ENCODE peak calls at places on chromosome 12, in six cellular contexts. I is heart left ventricle, V is body of pancreas, O is bronchial epithelial cell, G is endothelial cell of umbilical vein, R is IMR-90. S is an unnamed sample.

GRCh38 chr12:104896146-104896545 is 61.9 kb downstream of the SLC41A2 start:
- DNase-seq in I (no peak), V (no peak), O (no peak), G (no peak), R (no peak), S (no peak)

GRCh38 chr12:124684496-124684895 is 117.1 kb upstream of the NCOR2 start:
- DNase-seq in I (no peak), V (no peak), O (no peak), G (peak; percentile 36), R (peak; percentile 11), S (no peak)

GRCh38 chr12:106999444-106999843 is 12.5 kb upstream of the MTERF2 start:
- DNase-seq in I (no peak), V (no peak), O (peak; percentile 94), G (no peak), R (no peak), S (no peak)

GRCh38 chr12:57134949-57135348 is 6.7 kb downstream of the LRP1 start:
- DNase-seq in I (no peak), V (no peak), O (no peak), G (no peak), R (no peak), S (no peak)

GRCh38 chr12:39723831-39724230 is 104.2 kb upstream of the ABCD2 start:
- DNase-seq in I (no peak), V (no peak), O (peak; percentile 61), G (no peak), R (no peak), S (no peak)

GRCh38 chr12:8482446-8483080 is 26.8 kb downstream of the CLEC6A start:
- DNase-seq in I (no peak), V (no peak), O (no peak), G (no peak), R (no peak), S (peak; percentile 56)

GRCh38 chr12:11174022-11174421 is 3.0 kb downstream of the SMIM10L1 start:
- DNase-seq in I (no peak), V (no peak), O (no peak), G (peak; percentile 42), R (peak; percentile 4), S (peak; percentile 27)

GRCh38 chr12:115710104-115710564 is 567.4 kb downstream of the MED13L start:
- DNase-seq in I (peak; percentile 36), V (peak; percentile 12), O (peak; percentile 10), G (no peak), R (peak; percentile 63), S (peak; percentile 67)

GRCh38 chr12:41743835-41744234 is 400.8 kb downstream of the GXYLT1 start:
- DNase-seq in I (no peak), V (no peak), O (peak; percentile 67), G (no peak), R (no peak), S (no peak)

GRCh38 chr12:103538397-103538796 is 42.6 kb upstream of the C12orf42 start:
- DNase-seq in I (no peak), V (no peak), O (peak; percentile 69), G (no peak), R (no peak), S (no peak)

GRCh38 chr12:94670885-94671284 is 20.5 kb upstream of the TMCC3 start:
- DNase-seq in I (no peak), V (no peak), O (no peak), G (peak; percentile 89), R (no peak), S (peak; percentile 38)

GRCh38 chr12:97940629-97941028 is 478.0 kb downstream of the RMST start:
- DNase-seq in I (no peak), V (no peak), O (peak; percentile 12), G (no peak), R (no peak), S (peak; percentile 5)

GRCh38 chr12:41619705-41620104 is 431.6 kb downstream of the PDZRN4 start:
- DNase-seq in I (no peak), V (no peak), O (no peak), G (no peak), R (no peak), S (no peak)

GRCh38 chr12:121860257-121860656 is 1.6 kb upstream of the HPD start:
- DNase-seq in I (no peak), V (peak; percentile 44), O (no peak), G (no peak), R (no peak), S (no peak)

GRCh38 chr12:47377414-47378221 is 297.9 kb upstream of the AMIGO2 start:
- DNase-seq in I (peak; percentile 94), V (peak; percentile 73), O (peak; percentile 87), G (peak; percentile 97), R (peak; percentile 100), S (peak; percentile 100)

GRCh38 chr12:99110866-99111265 is 465.8 kb downstream of the APAF1 start:
- DNase-seq in I (no peak), V (no peak), O (no peak), G (no peak), R (no peak), S (no peak)

GRCh38 chr12:18383203-18383602 is 121.9 kb downstream of the PIK3C2G start:
- DNase-seq in I (no peak), V (no peak), O (peak; percentile 88), G (peak; percentile 46), R (peak; percentile 89), S (peak; percentile 49)

GRCh38 chr12:126708492-126708896 is 1558.5 kb upstream of the TMEM132C start:
- DNase-seq in I (no peak), V (no peak), O (no peak), G (no peak), R (no peak), S (no peak)

GRCh38 chr12:106288510-106289195 is 13.9 kb upstream of the TCP11L2 start:
- DNase-seq in I (no peak), V (no peak), O (peak; percentile 98), G (peak; percentile 69), R (peak; percentile 97), S (peak; percentile 94)

GRCh38 chr12:9648701-9649531 is 20.6 kb upstream of the CLEC2D start:
- DNase-seq in I (no peak), V (no peak), O (no peak), G (peak; percentile 67), R (peak; percentile 13), S (no peak)

GRCh38 chr12:96425321-96425720 is 25.1 kb upstream of the CDK17 start:
- DNase-seq in I (no peak), V (no peak), O (peak; percentile 80), G (peak; percentile 60), R (peak; percentile 97), S (no peak)

GRCh38 chr12:54591001-54591591 is 2.6 kb upstream of the PPP1R1A start:
- DNase-seq in I (peak; percentile 41), V (peak; percentile 7), O (peak; percentile 2), G (no peak), R (peak; percentile 10), S (peak; percentile 33)

GRCh38 chr12:9649532-9649940 is 20.0 kb upstream of the CLEC2D start:
- DNase-seq in I (no peak), V (no peak), O (no peak), G (no peak), R (no peak), S (no peak)

GRCh38 chr12:38541849-38542248 is 225.3 kb downstream of the ALG10B start:
- DNase-seq in I (no peak), V (no peak), O (no peak), G (no peak), R (no peak), S (no peak)

DNA sequence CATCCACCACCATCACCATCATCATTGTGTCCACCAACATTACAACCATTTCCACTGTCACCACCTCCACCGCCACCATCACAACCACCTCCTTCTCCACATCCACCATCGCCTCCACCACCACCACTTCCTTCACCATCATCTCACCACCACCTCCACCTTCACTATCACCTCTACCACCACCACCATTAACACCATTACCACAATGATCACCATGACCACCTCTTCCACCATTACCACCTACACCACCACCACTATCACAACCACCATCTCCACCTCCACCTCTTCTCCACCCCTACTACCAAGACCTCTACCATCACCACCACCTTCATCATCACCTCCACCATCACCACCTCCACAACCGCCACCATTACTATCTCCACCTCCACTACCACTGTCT is 16.4 kb downstream of the ISCU start:
- DNase-seq in I (no peak), V (no peak), O (no peak), G (no peak), R (no peak), S (no peak)
- H3K36me3 ChIP-seq in I (no peaks in the 10 kb centered on the region), V (no peaks in the 10 kb centered on the region), O (no peaks in the 10 kb centered on the region), G (no peaks in the 10 kb centered on the region), R (no peaks in the 10 kb centered on the region), S (no peaks in the 10 kb centered on the region)

GRCh38 chr12:83261998-83262397 is 575.3 kb downstream of the TMTC2 start:
- DNase-seq in I (no peak), V (no peak), O (no peak), G (no peak), R (no peak), S (no peak)
- TF ChIP-seq CTCF in I (no peak), V (no peak), O (no peak), G (no peak), R (no peak), S (no peak)

GRCh38 chr12:120536064-120536791 is 2.1 kb downstream of the RNF10 start:
- DNase-seq in I (no peak), V (peak; percentile 50), O (no peak), G (peak; percentile 39), R (no peak), S (no peak)

GRCh38 chr12:120539303-120539702 is 5.1 kb downstream of the RNF10 start:
- DNase-seq in I (no peak), V (peak; percentile 21), O (peak; percentile 62), G (peak; percentile 44), R (peak; percentile 55), S (peak; percentile 29)

GRCh38 chr12:120540445-120540844 is 6.3 kb downstream of the RNF10 start:
- DNase-seq in I (no peak), V (no peak), O (no peak), G (peak; percentile 87), R (peak; percentile 45), S (no peak)

GRCh38 chr12:120534703-120535655 is 823 bp downstream of the RNF10 start:
- DNase-seq in I (peak; percentile 49), V (peak; percentile 59), O (peak; percentile 85), G (peak; percentile 81), R (peak; percentile 92), S (peak; percentile 72)

DNA sequence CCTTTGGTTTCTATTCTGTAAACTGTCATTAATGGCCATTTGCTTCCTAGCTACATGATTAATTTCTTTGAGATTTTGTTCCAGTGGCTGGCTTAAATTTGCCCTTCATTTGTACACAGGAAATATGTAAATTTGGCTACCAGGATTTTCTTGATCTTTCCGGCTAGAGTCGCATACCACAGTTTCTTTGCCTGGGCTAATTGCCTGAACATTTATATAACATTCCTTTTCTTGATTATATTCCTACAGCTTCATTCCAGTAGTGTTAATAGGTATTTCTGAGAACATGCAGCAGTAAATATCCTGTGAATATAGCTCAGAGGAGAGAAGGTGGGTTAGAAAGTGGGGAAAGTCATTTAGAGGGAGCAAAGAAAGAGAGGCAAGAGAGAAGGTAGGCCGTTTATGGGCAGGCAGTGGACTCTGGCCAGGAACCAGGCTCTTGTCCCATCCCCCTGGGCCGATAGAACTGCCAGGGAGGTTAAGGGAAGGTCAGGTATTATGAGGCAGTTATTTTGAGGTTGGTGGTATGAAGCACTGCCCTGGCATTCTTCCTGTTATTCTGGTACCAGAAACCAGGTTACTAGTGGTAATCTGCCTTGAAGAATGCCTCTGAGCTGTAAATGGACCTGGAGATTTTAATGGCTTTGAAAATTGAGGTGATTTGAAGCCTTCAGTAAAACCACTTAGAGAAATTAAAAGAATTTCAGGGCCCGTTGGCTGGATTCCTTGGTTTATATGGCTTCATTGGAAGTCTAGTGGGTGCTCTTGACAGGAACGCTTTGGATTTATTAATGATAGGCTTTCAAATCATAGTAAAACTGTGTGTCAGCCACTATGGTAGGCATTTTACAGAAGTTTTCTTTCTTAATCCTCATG is 4.4 kb downstream of the RNF10 start:
- DNase-seq in I (peak; percentile 82), V (peak; percentile 79), O (peak; percentile 55), G (peak; percentile 90), R (peak; percentile 53), S (peak; percentile 66)
- H3K36me3 ChIP-seq in I (no peaks in the 10 kb centered on the region), V (no peaks in the 10 kb centered on the region), O (peaks cover 2% of the 10 kb centered on the region), G (no peaks in the 10 kb centered on the region), R (peaks cover 6% of the 10 kb centered on the region), S (no peaks in the 10 kb centered on the region)

GRCh38 chr12:29309320-29309902 is 71.6 kb downstream of the ERGIC2 start:
- DNase-seq in I (no peak), V (no peak), O (peak; percentile 12), G (peak; percentile 8), R (peak; percentile 47), S (peak; percentile 55)
- TF ChIP-seq CTCF in I (peak; percentile 41), V (peak; percentile 18), O (peak; percentile 29), G (peak; percentile 12), R (peak; percentile 67), S (peak; percentile 51)